ENCODE peak calls at places on chromosome 4, in ten cellular contexts. One of them, this sample, is unnamed.

GRCh38 chr4:3375688-3376087 is 66.1 kb upstream of the HGFAC start:
- DNase-seq in NCI-H460: no peak
- DNase-seq in left ventricle myocardium superior: peak
- DNase-seq in stimulated activated CD4-positive, alpha-beta T cell treated with anti-CD3 and anti-CD28 coated beads, Interleukin-2, amount 100 ng/mL, for 48 hours: no peak
- DNase-seq in sigmoid colon: peak
- DNase-seq in iris pigment epithelial cell: peak
- DNase-seq in neural crest cell: no peak
- DNase-seq in HAP-1: no peak
- DNase-seq in BJ: no peak
- DNase-seq in NCI-H1105: no peak
- DNase-seq in this sample: no peak

GRCh38 chr4:185534850-185535761 is at the start of gene PDLIM3:
- DNase-seq in NCI-H460: peak
- DNase-seq in left ventricle myocardium superior: peak
- DNase-seq in stimulated activated CD4-positive, alpha-beta T cell treated with anti-CD3 and anti-CD28 coated beads, Interleukin-2, amount 100 ng/mL, for 48 hours: peak
- DNase-seq in sigmoid colon: peak
- DNase-seq in iris pigment epithelial cell: peak
- DNase-seq in neural crest cell: peak
- DNase-seq in HAP-1: no peak
- DNase-seq in BJ: no peak
- DNase-seq in NCI-H1105: peak
- DNase-seq in this sample: no peak

GRCh38 chr4:123606336-123606735 is 209.7 kb downstream of the SPRY1 start:
- DNase-seq in NCI-H460: no peak
- DNase-seq in left ventricle myocardium superior: no peak
- DNase-seq in stimulated activated CD4-positive, alpha-beta T cell treated with anti-CD3 and anti-CD28 coated beads, Interleukin-2, amount 100 ng/mL, for 48 hours: no peak
- DNase-seq in sigmoid colon: no peak
- DNase-seq in iris pigment epithelial cell: no peak
- DNase-seq in neural crest cell: no peak
- DNase-seq in HAP-1: no peak
- DNase-seq in BJ: no peak
- DNase-seq in NCI-H1105: no peak
- DNase-seq in this sample: no peak

GRCh38 chr4:99165978-99166377 is 21.9 kb upstream of the ADH4 start:
- DNase-seq in NCI-H460: no peak
- DNase-seq in left ventricle myocardium superior: no peak
- DNase-seq in stimulated activated CD4-positive, alpha-beta T cell treated with anti-CD3 and anti-CD28 coated beads, Interleukin-2, amount 100 ng/mL, for 48 hours: no peak
- DNase-seq in sigmoid colon: no peak
- DNase-seq in iris pigment epithelial cell: no peak
- DNase-seq in neural crest cell: no peak
- DNase-seq in HAP-1: no peak
- DNase-seq in BJ: no peak
- DNase-seq in NCI-H1105: no peak
- DNase-seq in this sample: no peak

GRCh38 chr4:37685211-37685725 is 908 bp downstream of the RELL1 start:
- DNase-seq in NCI-H460: no peak
- DNase-seq in left ventricle myocardium superior: no peak
- DNase-seq in stimulated activated CD4-positive, alpha-beta T cell treated with anti-CD3 and anti-CD28 coated beads, Interleukin-2, amount 100 ng/mL, for 48 hours: peak
- DNase-seq in sigmoid colon: peak
- DNase-seq in iris pigment epithelial cell: peak
- DNase-seq in neural crest cell: no peak
- DNase-seq in HAP-1: no peak
- DNase-seq in BJ: peak
- DNase-seq in NCI-H1105: no peak
- DNase-seq in this sample: no peak

GRCh38 chr4:56684320-56684719 is 3.2 kb upstream of the HOPX start:
- DNase-seq in NCI-H460: no peak
- DNase-seq in left ventricle myocardium superior: no peak
- DNase-seq in stimulated activated CD4-positive, alpha-beta T cell treated with anti-CD3 and anti-CD28 coated beads, Interleukin-2, amount 100 ng/mL, for 48 hours: no peak
- DNase-seq in sigmoid colon: no peak
- DNase-seq in iris pigment epithelial cell: peak
- DNase-seq in neural crest cell: no peak
- DNase-seq in HAP-1: no peak
- DNase-seq in BJ: no peak
- DNase-seq in NCI-H1105: no peak
- DNase-seq in this sample: no peak

GRCh38 chr4:3514806-3515421 is 17.3 kb downstream of the LRPAP1 start:
- DNase-seq in NCI-H460: no peak
- DNase-seq in left ventricle myocardium superior: no peak
- DNase-seq in stimulated activated CD4-positive, alpha-beta T cell treated with anti-CD3 and anti-CD28 coated beads, Interleukin-2, amount 100 ng/mL, for 48 hours: no peak
- DNase-seq in sigmoid colon: no peak
- DNase-seq in iris pigment epithelial cell: no peak
- DNase-seq in neural crest cell: no peak
- DNase-seq in HAP-1: no peak
- DNase-seq in BJ: no peak
- DNase-seq in NCI-H1105: no peak
- DNase-seq in this sample: no peak

GRCh38 chr4:78846258-78846657 is 70.1 kb downstream of the BMP2K start:
- DNase-seq in NCI-H460: no peak
- DNase-seq in left ventricle myocardium superior: no peak
- DNase-seq in stimulated activated CD4-positive, alpha-beta T cell treated with anti-CD3 and anti-CD28 coated beads, Interleukin-2, amount 100 ng/mL, for 48 hours: no peak
- DNase-seq in sigmoid colon: no peak
- DNase-seq in iris pigment epithelial cell: peak
- DNase-seq in neural crest cell: no peak
- DNase-seq in HAP-1: no peak
- DNase-seq in BJ: no peak
- DNase-seq in NCI-H1105: no peak
- DNase-seq in this sample: no peak

GRCh38 chr4:79855081-79855480 is 217.9 kb downstream of the ANTXR2 start:
- DNase-seq in NCI-H460: no peak
- DNase-seq in left ventricle myocardium superior: no peak
- DNase-seq in stimulated activated CD4-positive, alpha-beta T cell treated with anti-CD3 and anti-CD28 coated beads, Interleukin-2, amount 100 ng/mL, for 48 hours: no peak
- DNase-seq in sigmoid colon: no peak
- DNase-seq in iris pigment epithelial cell: no peak
- DNase-seq in neural crest cell: no peak
- DNase-seq in HAP-1: no peak
- DNase-seq in BJ: no peak
- DNase-seq in NCI-H1105: no peak
- DNase-seq in this sample: no peak

GRCh38 chr4:81032805-81033684 is 2.5 kb downstream of the BMP3 start:
- DNase-seq in NCI-H460: no peak
- DNase-seq in left ventricle myocardium superior: no peak
- DNase-seq in stimulated activated CD4-positive, alpha-beta T cell treated with anti-CD3 and anti-CD28 coated beads, Interleukin-2, amount 100 ng/mL, for 48 hours: no peak
- DNase-seq in sigmoid colon: no peak
- DNase-seq in iris pigment epithelial cell: no peak
- DNase-seq in neural crest cell: no peak
- DNase-seq in HAP-1: no peak
- DNase-seq in BJ: no peak
- DNase-seq in NCI-H1105: no peak
- DNase-seq in this sample: no peak

GRCh38 chr4:24089831-24090531 is 200.1 kb upstream of the PPARGC1A start:
- DNase-seq in NCI-H460: no peak
- DNase-seq in left ventricle myocardium superior: no peak
- DNase-seq in stimulated activated CD4-positive, alpha-beta T cell treated with anti-CD3 and anti-CD28 coated beads, Interleukin-2, amount 100 ng/mL, for 48 hours: no peak
- DNase-seq in sigmoid colon: no peak
- DNase-seq in iris pigment epithelial cell: peak
- DNase-seq in neural crest cell: no peak
- DNase-seq in HAP-1: no peak
- DNase-seq in BJ: no peak
- DNase-seq in NCI-H1105: no peak
- DNase-seq in this sample: no peak

GRCh38 chr4:86274642-86275041 is 85.2 kb downstream of the MAPK10 start:
- DNase-seq in NCI-H460: no peak
- DNase-seq in left ventricle myocardium superior: no peak
- DNase-seq in stimulated activated CD4-positive, alpha-beta T cell treated with anti-CD3 and anti-CD28 coated beads, Interleukin-2, amount 100 ng/mL, for 48 hours: no peak
- DNase-seq in sigmoid colon: no peak
- DNase-seq in iris pigment epithelial cell: no peak
- DNase-seq in neural crest cell: no peak
- DNase-seq in HAP-1: no peak
- DNase-seq in BJ: no peak
- DNase-seq in NCI-H1105: no peak
- DNase-seq in this sample: no peak

GRCh38 chr4:109945056-109945455 is 32.4 kb downstream of the EGF start:
- DNase-seq in NCI-H460: no peak
- DNase-seq in left ventricle myocardium superior: no peak
- DNase-seq in stimulated activated CD4-positive, alpha-beta T cell treated with anti-CD3 and anti-CD28 coated beads, Interleukin-2, amount 100 ng/mL, for 48 hours: peak
- DNase-seq in sigmoid colon: no peak
- DNase-seq in iris pigment epithelial cell: no peak
- DNase-seq in neural crest cell: no peak
- DNase-seq in HAP-1: no peak
- DNase-seq in BJ: no peak
- DNase-seq in NCI-H1105: no peak
- DNase-seq in this sample: no peak

GRCh38 chr4:89307446-89308160 is at the start of gene GPRIN3:
- DNase-seq in NCI-H460: no peak
- DNase-seq in left ventricle myocardium superior: peak
- DNase-seq in stimulated activated CD4-positive, alpha-beta T cell treated with anti-CD3 and anti-CD28 coated beads, Interleukin-2, amount 100 ng/mL, for 48 hours: peak
- DNase-seq in sigmoid colon: peak
- DNase-seq in iris pigment epithelial cell: peak
- DNase-seq in neural crest cell: peak
- DNase-seq in HAP-1: peak
- DNase-seq in BJ: no peak
- DNase-seq in NCI-H1105: peak
- DNase-seq in this sample: no peak

GRCh38 chr4:179352221-179352620 is 1910.0 kb upstream of the AGA start:
- DNase-seq in NCI-H460: no peak
- DNase-seq in left ventricle myocardium superior: no peak
- DNase-seq in stimulated activated CD4-positive, alpha-beta T cell treated with anti-CD3 and anti-CD28 coated beads, Interleukin-2, amount 100 ng/mL, for 48 hours: no peak
- DNase-seq in sigmoid colon: no peak
- DNase-seq in iris pigment epithelial cell: no peak
- DNase-seq in neural crest cell: no peak
- DNase-seq in HAP-1: no peak
- DNase-seq in BJ: no peak
- DNase-seq in NCI-H1105: no peak
- DNase-seq in this sample: no peak

GRCh38 chr4:76677571-76678326 is 220.2 kb downstream of the SOWAHB start:
- DNase-seq in NCI-H460: no peak
- DNase-seq in left ventricle myocardium superior: no peak
- DNase-seq in stimulated activated CD4-positive, alpha-beta T cell treated with anti-CD3 and anti-CD28 coated beads, Interleukin-2, amount 100 ng/mL, for 48 hours: no peak
- DNase-seq in sigmoid colon: no peak
- DNase-seq in iris pigment epithelial cell: no peak
- DNase-seq in neural crest cell: no peak
- DNase-seq in HAP-1: no peak
- DNase-seq in BJ: no peak
- DNase-seq in NCI-H1105: no peak
- DNase-seq in this sample: no peak

GRCh38 chr4:2537011-2537830 is 774 bp downstream of the FAM193A start:
- DNase-seq in NCI-H460: no peak
- DNase-seq in left ventricle myocardium superior: peak
- DNase-seq in stimulated activated CD4-positive, alpha-beta T cell treated with anti-CD3 and anti-CD28 coated beads, Interleukin-2, amount 100 ng/mL, for 48 hours: peak
- DNase-seq in sigmoid colon: peak
- DNase-seq in iris pigment epithelial cell: peak
- DNase-seq in neural crest cell: peak
- DNase-seq in HAP-1: peak
- DNase-seq in BJ: no peak
- DNase-seq in NCI-H1105: no peak
- DNase-seq in this sample: no peak

GRCh38 chr4:163157157-163157556 is 9.5 kb downstream of the NAF1 start:
- DNase-seq in NCI-H460: no peak
- DNase-seq in left ventricle myocardium superior: no peak
- DNase-seq in stimulated activated CD4-positive, alpha-beta T cell treated with anti-CD3 and anti-CD28 coated beads, Interleukin-2, amount 100 ng/mL, for 48 hours: no peak
- DNase-seq in sigmoid colon: no peak
- DNase-seq in iris pigment epithelial cell: peak
- DNase-seq in neural crest cell: no peak
- DNase-seq in HAP-1: no peak
- DNase-seq in BJ: peak
- DNase-seq in NCI-H1105: no peak
- DNase-seq in this sample: no peak

This sample was measured in Panc1.